ENCODE peak calls at places on chromosome 17, in eight cellular contexts. I is PC-3, M is HCT116, E is GM23338, L is MM.1S, V is SK-N-SH, R is OCI-LY7, T is hepatocyte. G is an unnamed sample.

GRCh38 chr17:44628234-44629188 is 27.8 kb upstream of the MEIOC start:
- DNase-seq in I (no peak), M (no peak), E (peak; percentile 82), L (no peak), V (no peak), R (peak; percentile 82), T (peak; percentile 19), G (peak; percentile 96)

GRCh38 chr17:16338391-16338790 is 14.9 kb downstream of the CENPV start:
- DNase-seq in I (no peak), M (no peak), E (no peak), L (no peak), V (no peak), R (no peak), T (no peak), G (no peak)

GRCh38 chr17:71188811-71189492 is 931.9 kb upstream of the SOX9 start:
- DNase-seq in I (peak; percentile 96), M (peak; percentile 16), E (no peak), L (no peak), V (no peak), R (no peak), T (no peak), G (no peak)

GRCh38 chr17:38885728-38886642 is 16.1 kb downstream of the LASP1 start:
- DNase-seq in I (no peak), M (no peak), E (peak; percentile 78), L (no peak), V (peak; percentile 75), R (no peak), T (peak; percentile 67), G (peak; percentile 90)

GRCh38 chr17:76254275-76254674 is 10.9 kb upstream of the UBALD2 start:
- DNase-seq in I (no peak), M (no peak), E (no peak), L (no peak), V (no peak), R (no peak), T (no peak), G (no peak)

GRCh38 chr17:38864636-38865398 is 5.0 kb upstream of the LASP1 start:
- DNase-seq in I (no peak), M (no peak), E (peak; percentile 80), L (no peak), V (no peak), R (no peak), T (no peak), G (peak; percentile 53)

GRCh38 chr17:2701161-2701995 is 10.2 kb downstream of the CLUH start:
- DNase-seq in I (no peak), M (no peak), E (no peak), L (no peak), V (peak; percentile 24), R (no peak), T (no peak), G (no peak)

GRCh38 chr17:2391597-2392251 is 9.1 kb downstream of the MNT start:
- DNase-seq in I (no peak), M (no peak), E (no peak), L (no peak), V (no peak), R (peak; percentile 27), T (no peak), G (no peak)

GRCh38 chr17:31535581-31535981 is 144.1 kb downstream of the RAB11FIP4 start:
- DNase-seq in I (no peak), M (no peak), E (no peak), L (peak; percentile 89), V (no peak), R (peak; percentile 89), T (no peak), G (no peak)

GRCh38 chr17:64063766-64064224 is 43.4 kb upstream of the ICAM2 start:
- DNase-seq in I (peak; percentile 40), M (no peak), E (peak; percentile 86), L (no peak), V (peak; percentile 72), R (peak; percentile 71), T (peak; percentile 80), G (peak; percentile 78)

GRCh38 chr17:4722678-4723240 is 8.5 kb upstream of the MED11 start:
- DNase-seq in I (no peak), M (no peak), E (no peak), L (no peak), V (no peak), R (no peak), T (no peak), G (no peak)

GRCh38 chr17:73338050-73338491 is 26.3 kb upstream of the CDC42EP4 start:
- DNase-seq in I (no peak), M (no peak), E (no peak), L (no peak), V (peak; percentile 38), R (no peak), T (no peak), G (no peak)

GRCh38 chr17:43671755-43672502 is 10.2 kb upstream of the MEOX1 start:
- DNase-seq in I (no peak), M (no peak), E (no peak), L (no peak), V (no peak), R (no peak), T (no peak), G (no peak)

GRCh38 chr17:32971171-32971570 is 20.5 kb upstream of the SPACA3 start:
- DNase-seq in I (peak; percentile 65), M (no peak), E (no peak), L (peak; percentile 58), V (no peak), R (no peak), T (no peak), G (no peak)

GRCh38 chr17:66422181-66422580 is 119.8 kb downstream of the PRKCA start:
- DNase-seq in I (peak; percentile 59), M (no peak), E (no peak), L (no peak), V (no peak), R (no peak), T (no peak), G (no peak)

GRCh38 chr17:73598131-73598680 is 46.0 kb downstream of the SDK2 start:
- DNase-seq in I (no peak), M (no peak), E (no peak), L (no peak), V (no peak), R (no peak), T (no peak), G (no peak)

GRCh38 chr17:2372180-2372579 is 28.7 kb downstream of the MNT start:
- DNase-seq in I (no peak), M (no peak), E (no peak), L (no peak), V (no peak), R (no peak), T (no peak), G (no peak)

GRCh38 chr17:78736526-78737079 is 45.5 kb downstream of the CYTH1 start:
- DNase-seq in I (peak; percentile 93), M (peak; percentile 90), E (peak; percentile 58), L (peak; percentile 90), V (no peak), R (peak; percentile 91), T (peak; percentile 86), G (no peak)

GRCh38 chr17:14833201-14833773 is 431.8 kb downstream of the PMP22 start:
- DNase-seq in I (no peak), M (no peak), E (no peak), L (no peak), V (no peak), R (no peak), T (no peak), G (no peak)

GRCh38 chr17:6069611-6070279 is 434 bp upstream of the WSCD1 start:
- DNase-seq in I (no peak), M (no peak), E (peak; percentile 21), L (peak; percentile 39), V (no peak), R (no peak), T (peak; percentile 12), G (no peak)

GRCh38 chr17:74822329-74823175 is 37.1 kb downstream of the GRIN2C start:
- DNase-seq in I (no peak), M (no peak), E (no peak), L (no peak), V (no peak), R (no peak), T (no peak), G (no peak)

GRCh38 chr17:29569245-29569950 is 897 bp downstream of the TP53I13 start:
- DNase-seq in I (peak; percentile 42), M (no peak), E (no peak), L (no peak), V (peak; percentile 43), R (no peak), T (no peak), G (peak; percentile 15)

GRCh38 chr17:42989146-42989545 is 8.8 kb downstream of the RUNDC1 start:
- DNase-seq in I (peak; percentile 35), M (no peak), E (no peak), L (no peak), V (no peak), R (no peak), T (no peak), G (no peak)

GRCh38 chr17:47297661-47298400 is 25.9 kb upstream of the EFCAB13 start:
- DNase-seq in I (no peak), M (no peak), E (no peak), L (no peak), V (no peak), R (no peak), T (no peak), G (no peak)

GRCh38 chr17:61583242-61583641 is 7.8 kb downstream of the NACA2 start:
- DNase-seq in I (peak; percentile 86), M (peak; percentile 65), E (peak; percentile 35), L (peak; percentile 58), V (peak; percentile 79), R (peak; percentile 69), T (peak; percentile 62), G (no peak)
- TF ChIP-seq CTCF in I (peak; percentile 83), M (peak; percentile 44), E (no peak), L (peak; percentile 42), V (peak; percentile 70), R (peak; percentile 78), T (peak; percentile 49), G (peak; percentile 23)

DNA sequence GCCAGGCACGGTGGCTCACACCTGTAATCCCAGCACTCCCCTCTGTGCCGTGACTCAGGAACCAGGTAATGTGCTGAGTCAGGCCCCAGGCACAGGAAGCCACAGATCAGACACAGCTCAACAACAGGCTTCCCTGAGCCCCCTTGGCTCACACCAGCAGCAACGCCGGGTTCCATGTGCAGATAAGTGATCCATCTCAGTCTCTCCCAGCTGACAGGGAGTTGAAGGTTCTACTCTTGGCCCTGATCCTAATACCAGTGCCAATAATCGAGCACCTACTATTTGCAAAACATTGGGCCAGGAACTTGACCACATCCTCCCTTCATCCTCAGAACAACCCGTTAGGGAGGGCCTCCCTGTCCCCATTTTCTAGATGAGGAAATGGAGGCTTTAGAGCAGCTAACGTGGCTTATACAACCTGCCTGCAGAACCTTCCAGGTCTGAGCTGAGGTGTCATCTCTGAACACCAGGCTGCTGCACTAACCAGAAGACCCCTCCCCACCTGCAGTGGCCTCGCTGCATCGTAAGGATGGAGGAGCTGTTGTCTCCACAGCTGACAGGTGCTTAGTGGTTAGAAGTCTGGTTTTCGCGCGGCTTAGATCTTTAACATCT is 64.8 kb upstream of the AMZ2 start:
- DNase-seq in I (peak; percentile 73), M (peak; percentile 78), E (peak; percentile 54), L (no peak), V (no peak), R (peak; percentile 92), T (no peak), G (no peak)
- H3K79me2 ChIP-seq in I (no peaks in the 10 kb centered on the region), M (no peaks in the 10 kb centered on the region), E (no peaks in the 10 kb centered on the region), L (no peaks in the 10 kb centered on the region), V (no peaks in the 10 kb centered on the region), R (peaks cover 76% of the 10 kb centered on the region), T (no peaks in the 10 kb centered on the region), G (no peaks in the 10 kb centered on the region)

GRCh38 chr17:82399030-82399429 is 19.1 kb upstream of the HEXD start:
- DNase-seq in I (no peak), M (no peak), E (no peak), L (no peak), V (peak; percentile 97), R (no peak), T (peak; percentile 67), G (no peak)
- TF ChIP-seq EZH2phosphoT487 in I (no peak), M (no peak), E (no peak), L (no peak), V (no peak), R (no peak), T (no peak), G (no peak)

GRCh38 chr17:51734462-51734861 is 424.1 kb downstream of the CA10 start:
- DNase-seq in I (peak; percentile 45), M (peak; percentile 12), E (peak; percentile 68), L (peak; percentile 10), V (no peak), R (no peak), T (no peak), G (peak; percentile 29)
- TF ChIP-seq CTCF in I (peak; percentile 84), M (peak; percentile 78), E (peak; percentile 79), L (peak; percentile 51), V (peak; percentile 31), R (peak; percentile 63), T (peak; percentile 31), G (peak; percentile 58)